ENCODE peak calls at places on chromosomes 7 and 10, in five cellular contexts. Y is H1, B is HCT116, M is HepG2, T is GM12878. Z is an unnamed sample.

GRCh38 chr10:13684813-13685511 is 98.2 kb downstream of the PRPF18 start:
- DNase-seq in B (no peak), Y (no peak), T (no peak), M (no peak), Z (no peak)

GRCh38 chr7:99499356-99499712 is 747 bp downstream of the ZNF394 start:
- DNase-seq in B (no peak), M (no peak), Y (no peak), T (no peak), Z (no peak)

GRCh38 chr7:134795231-134795630 is 15.8 kb downstream of the CALD1 start:
- DNase-seq in Y (no peak), B (no peak), M (no peak), T (no peak), Z (no peak)

GRCh38 chr7:66145404-66145843 is 30.8 kb downstream of the CRCP start:
- DNase-seq in T (no peak), M (no peak), Y (no peak), B (no peak), Z (no peak)

GRCh38 chr10:12566161-12567115 is 217.1 kb downstream of the CAMK1D start:
- DNase-seq in M (no peak), B (no peak), Y (no peak), T (no peak), Z (no peak)

GRCh38 chr7:29328050-29328449 is 133.5 kb downstream of the CHN2 start:
- DNase-seq in M (peak; percentile 53), B (no peak), T (no peak), Y (no peak), Z (no peak)

GRCh38 chr7:70777251-70777650 is 354.7 kb upstream of the GALNT17 start:
- DNase-seq in Y (no peak), T (no peak), B (no peak), M (no peak), Z (no peak)

GRCh38 chr7:121212031-121212430 is 116.8 kb upstream of the WNT16 start:
- DNase-seq in Y (no peak), B (no peak), T (no peak), M (no peak), Z (no peak)

GRCh38 chr7:138727336-138728099 is 26.4 kb upstream of the SVOPL start:
- DNase-seq in M (no peak), B (no peak), T (no peak), Y (no peak), Z (no peak)

GRCh38 chr10:114565066-114565465 is 93.0 kb downstream of the ABLIM1 start:
- DNase-seq in B (no peak), Y (no peak), T (no peak), M (no peak), Z (no peak)

GRCh38 chr10:19048479-19048878 is at the start of gene MALRD1:
- DNase-seq in T (no peak), Y (no peak), B (no peak), M (no peak), Z (no peak)

GRCh38 chr10:13587367-13587766 is 602 bp downstream of the PRPF18 start:
- DNase-seq in T (no peak), B (no peak), Y (no peak), M (peak; percentile 6), Z (peak; percentile 12)

GRCh38 chr10:109281347-109281746 is 642.0 kb downstream of the XPNPEP1 start:
- DNase-seq in M (no peak), B (no peak), T (no peak), Y (no peak), Z (no peak)

GRCh38 chr10:34808789-34809745 is 6.0 kb downstream of the PARD3 start:
- DNase-seq in B (no peak), Y (no peak), M (no peak), T (no peak), Z (peak; percentile 6)

GRCh38 chr7:64887756-64888508 is 15.1 kb upstream of the ZNF273 start:
- DNase-seq in B (no peak), Y (peak; percentile 46), T (no peak), M (peak; percentile 27), Z (no peak)

GRCh38 chr7:129680400-129680799 is 68.9 kb downstream of the NRF1 start:
- DNase-seq in M (no peak), B (no peak), T (no peak), Y (no peak), Z (no peak)

GRCh38 chr10:12235796-12236195 is 39.8 kb downstream of the CDC123 start:
- DNase-seq in T (no peak), M (peak; percentile 69), Y (no peak), B (no peak), Z (no peak)

GRCh38 chr7:131225619-131226101 is 102.0 kb upstream of the MKLN1 start:
- DNase-seq in B (no peak), T (no peak), Y (no peak), M (peak; percentile 27), Z (no peak)
- TF ChIP-seq JUND in B (no peak), T (no peak), Y (no peak), M (no peak), Z (no peak)

GRCh38 chr7:23273141-23273599 is 26.0 kb upstream of the MALSU1 start:
- DNase-seq in T (peak; percentile 78), B (peak; percentile 93), M (peak; percentile 89), Y (peak; percentile 77), Z (peak; percentile 94)
- TF ChIP-seq JUND in T (no peak), B (peak; percentile 55), M (peak; percentile 65), Y (peak; percentile 29), Z (peak; percentile 50)

GRCh38 chr10:116713846-116714245 is 28.5 kb downstream of the HSPA12A start:
- DNase-seq in B (no peak), T (no peak), Y (no peak), M (no peak), Z (no peak)

GRCh38 chr10:116718058-116718457 is 24.3 kb downstream of the HSPA12A start:
- DNase-seq in M (no peak), Y (no peak), B (no peak), T (no peak), Z (no peak)

GRCh38 chr10:116715839-116716377 is 26.5 kb downstream of the HSPA12A start:
- DNase-seq in T (no peak), M (no peak), B (no peak), Y (no peak), Z (no peak)

GRCh38 chr10:116715396-116715795 is 27.0 kb downstream of the HSPA12A start:
- DNase-seq in Y (no peak), T (no peak), B (no peak), M (no peak), Z (no peak)

DNA sequence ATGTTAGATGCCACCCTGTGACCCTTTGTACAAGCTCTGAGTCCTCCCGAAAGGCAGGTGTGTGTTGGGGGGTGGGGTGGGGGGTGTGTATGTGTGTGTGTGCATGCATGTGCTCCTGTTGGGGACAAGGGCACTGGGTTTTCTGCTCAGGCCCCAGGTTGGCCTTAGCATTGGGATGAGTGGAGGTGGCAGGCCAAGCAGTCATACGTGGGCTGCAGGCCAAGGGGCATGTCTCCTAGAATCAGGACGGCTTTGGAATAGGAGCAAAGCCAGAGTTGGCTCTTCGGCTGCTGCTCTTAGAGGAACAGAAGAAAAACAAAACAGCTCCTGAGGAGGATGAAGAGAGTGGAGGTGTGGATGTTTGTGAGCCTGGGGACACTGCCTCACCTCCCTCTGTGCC is 26.0 kb downstream of the HSPA12A start:
- DNase-seq in B (no peak), T (no peak), M (no peak), Y (no peak), Z (no peak)
- TF ChIP-seq JUND in B (no peak), T (no peak), M (no peak), Y (no peak), Z (no peak)

DNA sequence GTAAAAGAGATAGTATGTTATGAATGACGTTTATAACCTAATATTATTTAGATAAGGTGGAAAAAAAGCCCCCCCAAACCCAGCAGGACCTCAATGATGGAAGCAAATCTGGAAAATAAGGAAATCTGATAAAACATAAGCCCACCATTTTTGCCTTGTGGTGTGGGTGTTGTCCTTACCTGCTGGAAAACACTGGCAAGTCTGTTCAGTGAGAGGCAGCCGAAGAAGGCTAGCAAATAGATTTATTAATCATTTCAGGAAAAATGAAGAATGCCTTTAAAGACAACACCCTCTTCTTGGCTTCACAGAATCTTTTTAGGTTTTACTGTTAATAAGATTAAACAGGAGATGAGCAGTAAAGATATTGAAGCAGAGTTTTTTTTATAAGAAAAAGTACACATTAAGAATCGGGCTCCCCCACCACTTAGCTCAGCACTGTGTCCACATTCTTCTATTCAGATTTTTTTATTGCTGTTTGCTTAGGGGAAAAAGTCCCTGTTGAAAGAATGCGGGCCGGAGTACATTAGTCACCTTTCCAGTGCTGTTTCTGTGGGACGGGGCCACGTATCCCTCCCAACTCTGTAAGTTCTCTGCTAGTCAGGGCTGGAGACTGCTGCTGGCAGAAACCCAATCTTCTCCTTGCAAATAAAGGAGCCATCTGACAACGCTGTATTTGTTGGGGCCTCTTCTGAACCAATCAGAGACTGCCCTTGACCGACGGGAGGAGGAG is 104.1 kb downstream of the EVX1 start:
- DNase-seq in Y (no peak), T (no peak), B (peak; percentile 12), M (peak; percentile 66), Z (peak; percentile 55)
- TF ChIP-seq JUND in Y (no peak), T (no peak), B (no peak), M (no peak), Z (peak; percentile 64)

GRCh38 chr10:100346351-100346764 is 675 bp upstream of the SCD start:
- DNase-seq in M (peak; percentile 59), B (peak; percentile 48), T (peak; percentile 32), Y (no peak), Z (no peak)

GRCh38 chr10:100349087-100349486 is 2.1 kb downstream of the SCD start:
- DNase-seq in M (no peak), Y (no peak), T (no peak), B (no peak), Z (no peak)

GRCh38 chr10:100348389-100348927 is 1.4 kb downstream of the SCD start:
- DNase-seq in B (no peak), T (no peak), M (no peak), Y (no peak), Z (no peak)

GRCh38 chr10:100346765-100347567 is at the start of gene SCD:
- DNase-seq in M (peak; percentile 92), T (peak; percentile 93), B (peak; percentile 89), Y (peak; percentile 91), Z (peak; percentile 98)

DNA sequence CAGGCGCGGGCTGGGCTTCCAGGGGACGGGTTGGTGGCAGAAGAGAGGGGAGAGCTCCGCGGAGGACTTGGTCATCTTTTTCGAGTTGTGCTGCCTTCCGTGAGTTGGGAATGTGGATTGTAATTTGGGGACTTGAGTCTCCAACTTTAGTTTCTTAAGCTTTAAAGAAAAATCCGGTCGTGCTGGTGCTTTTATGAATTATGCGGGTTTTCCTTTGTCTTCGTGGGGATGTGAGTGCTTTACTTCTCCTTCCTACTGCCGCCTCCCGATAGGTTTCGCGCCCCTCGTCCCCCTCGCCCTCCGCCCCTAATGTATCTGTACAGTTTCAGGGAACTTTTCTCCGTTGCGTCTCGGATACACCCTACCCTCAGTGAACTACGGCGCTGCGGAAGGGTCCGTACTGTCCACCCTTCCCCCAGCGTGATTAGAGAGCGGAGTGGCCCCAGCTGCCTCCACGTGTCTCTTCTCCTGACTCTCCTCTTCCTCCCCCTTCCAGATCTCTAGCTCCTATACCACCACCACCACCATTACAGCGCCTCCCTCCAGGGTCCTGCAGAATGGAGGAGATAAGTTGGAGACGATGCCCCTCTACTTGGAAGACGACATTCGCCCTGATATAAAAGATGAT is 649 bp downstream of the SCD start:
- DNase-seq in M (no peak), Y (no peak), B (no peak), T (no peak), Z (no peak)
- TF ChIP-seq JUND in M (no peak), Y (no peak), B (no peak), T (no peak), Z (no peak)